ENCODE peak calls at places on chromosomes 6 and 20, in five cellular contexts. X is NCI-H1105 treated with DMSO at 0.1 percent for 48 hours; O is A549; U is A172; C is activated effector memory CD4-positive, alpha-beta T cell treated with Interleukin-2 at 50 U/mL for 16 hours. G is an unnamed sample.

GRCh38 chr6:130969807-130970491 is 93.1 kb downstream of the EPB41L2 start:
- DNase-seq in X (no peak), O (peak; percentile 9), U (no peak), C (no peak), G (no peak)

GRCh38 chr20:58995461-58996225 is 11.4 kb downstream of the CTSZ start:
- DNase-seq in X (no peak), O (peak; percentile 39), U (no peak), C (no peak), G (no peak)

GRCh38 chr6:3326179-3326971 is 67.6 kb downstream of the PSMG4 start:
- DNase-seq in X (no peak), O (no peak), U (peak; percentile 47), C (no peak), G (no peak)

GRCh38 chr6:106116125-106116524 is 30.0 kb downstream of the PRDM1 start:
- DNase-seq in X (no peak), O (no peak), U (no peak), C (no peak), G (no peak)

GRCh38 chr6:46263709-46264091 is 92.9 kb upstream of the ENPP5 start:
- DNase-seq in X (no peak), O (no peak), U (peak; percentile 5), C (no peak), G (no peak)

GRCh38 chr20:16530201-16530681 is 43.0 kb downstream of the KIF16B start:
- DNase-seq in X (no peak), O (peak; percentile 92), U (peak; percentile 74), C (no peak), G (no peak)

GRCh38 chr6:78538002-78538401 is 329.3 kb upstream of the IRAK1BP1 start:
- DNase-seq in X (no peak), O (no peak), U (peak; percentile 25), C (no peak), G (no peak)

GRCh38 chr6:35727935-35728662 is 8.7 kb upstream of the ARMC12 start:
- DNase-seq in X (peak; percentile 90), O (peak; percentile 68), U (peak; percentile 81), C (peak; percentile 86), G (peak; percentile 82)

GRCh38 chr20:24018796-24019195 is 30.2 kb upstream of the GGTLC1 start:
- DNase-seq in X (no peak), O (peak; percentile 49), U (peak; percentile 81), C (no peak), G (no peak)

GRCh38 chr6:30074331-30075093 is 1.1 kb downstream of the RNF39 start:
- DNase-seq in X (peak; percentile 2), O (no peak), U (no peak), C (no peak), G (no peak)

GRCh38 chr6:20404641-20405032 is 3.0 kb downstream of the E2F3 start:
- DNase-seq in X (peak; percentile 74), O (peak; percentile 78), U (peak; percentile 71), C (peak; percentile 54), G (peak; percentile 56)

GRCh38 chr6:11188161-11188915 is 44.1 kb downstream of the NEDD9 start:
- DNase-seq in X (no peak), O (peak; percentile 86), U (no peak), C (no peak), G (no peak)

GRCh38 chr6:89689732-89690131 is 51.2 kb upstream of the LYRM2 start:
- DNase-seq in X (no peak), O (no peak), U (no peak), C (no peak), G (no peak)

GRCh38 chr6:48419992-48420391 is 309.0 kb upstream of the PTCHD4 start:
- DNase-seq in X (no peak), O (no peak), U (no peak), C (no peak), G (no peak)

GRCh38 chr20:59923514-59923913 is 9.9 kb downstream of the SYCP2 start:
- DNase-seq in X (no peak), O (no peak), U (no peak), C (no peak), G (no peak)

GRCh38 chr6:21826460-21826859 is 232.9 kb downstream of the SOX4 start:
- DNase-seq in X (no peak), O (no peak), U (no peak), C (no peak), G (no peak)

GRCh38 chr6:27605401-27606342 is 132.8 kb upstream of the ZNF184 start:
- DNase-seq in X (no peak), O (peak; percentile 91), U (peak; percentile 92), C (no peak), G (no peak)

GRCh38 chr20:57698867-57699275 is 10.9 kb downstream of the PMEPA1 start:
- DNase-seq in X (no peak), O (peak; percentile 84), U (peak; percentile 90), C (no peak), G (no peak)

GRCh38 chr6:37552267-37552666 is 52.6 kb upstream of the CCDC167 start:
- DNase-seq in X (no peak), O (no peak), U (no peak), C (no peak), G (no peak)

GRCh38 chr20:43849496-43850197 is 65.0 kb upstream of the TOX2 start:
- DNase-seq in X (peak; percentile 64), O (peak; percentile 62), U (peak; percentile 67), C (no peak), G (no peak)